ENCODE peak calls at places on chromosomes 12 and 14, in nine cellular contexts. K is MCF 10A, C is astrocyte of the spinal cord, U is WTC11, Z is WERI-Rb-1, W is lower leg skin, Y is lower lobe of right lung, J is stomach, L is fibroblast of the aortic adventitia. O is an unnamed sample.

GRCh38 chr14:92546347-92547053 is 32.9 kb downstream of the RIN3 start:
- DNase-seq in K (no peak), C (peak; percentile 43), U (no peak), Z (no peak), W (no peak), Y (no peak), J (no peak), L (no peak), O (no peak)

GRCh38 chr12:69726922-69727321 is 11.7 kb upstream of the RAB3IP start:
- DNase-seq in K (no peak), C (no peak), U (no peak), Z (no peak), W (no peak), Y (no peak), J (no peak), L (no peak), O (no peak)

GRCh38 chr14:57865066-57865449 is 834 bp downstream of the SLC35F4 start:
- DNase-seq in K (no peak), C (no peak), U (no peak), Z (no peak), W (no peak), Y (no peak), J (no peak), L (no peak), O (no peak)

GRCh38 chr12:32811686-32812392 is 56.1 kb upstream of the YARS2 start:
- DNase-seq in K (no peak), C (no peak), U (no peak), Z (no peak), W (no peak), Y (no peak), J (no peak), L (no peak), O (no peak)

GRCh38 chr14:75831971-75832370 is 149.8 kb downstream of the TGFB3 start:
- DNase-seq in K (peak; percentile 50), C (peak; percentile 54), U (no peak), Z (no peak), W (no peak), Y (no peak), J (peak; percentile 69), L (no peak), O (peak; percentile 46)

GRCh38 chr12:32197421-32197820 is 90.8 kb downstream of the BICD1 start:
- DNase-seq in K (no peak), C (no peak), U (no peak), Z (no peak), W (no peak), Y (no peak), J (no peak), L (no peak), O (no peak)

GRCh38 chr12:88390811-88391210 is 189.5 kb downstream of the KITLG start:
- DNase-seq in K (no peak), C (no peak), U (no peak), Z (no peak), W (no peak), Y (no peak), J (no peak), L (no peak), O (no peak)

GRCh38 chr14:64715628-64716412 is 11.6 kb downstream of the PLEKHG3 start:
- DNase-seq in K (no peak), C (peak; percentile 49), U (peak; percentile 66), Z (no peak), W (no peak), Y (no peak), J (peak; percentile 53), L (no peak), O (no peak)

GRCh38 chr12:64611430-64612286 is 1.4 kb downstream of the RASSF3 start:
- DNase-seq in K (peak; percentile 60), C (peak; percentile 36), U (peak; percentile 13), Z (no peak), W (peak; percentile 89), Y (peak; percentile 59), J (peak; percentile 64), L (peak; percentile 43), O (no peak)

GRCh38 chr14:55450987-55451386 is 10.6 kb upstream of the TBPL2 start:
- DNase-seq in K (no peak), C (no peak), U (no peak), Z (no peak), W (no peak), Y (no peak), J (no peak), L (no peak), O (no peak)

DNA sequence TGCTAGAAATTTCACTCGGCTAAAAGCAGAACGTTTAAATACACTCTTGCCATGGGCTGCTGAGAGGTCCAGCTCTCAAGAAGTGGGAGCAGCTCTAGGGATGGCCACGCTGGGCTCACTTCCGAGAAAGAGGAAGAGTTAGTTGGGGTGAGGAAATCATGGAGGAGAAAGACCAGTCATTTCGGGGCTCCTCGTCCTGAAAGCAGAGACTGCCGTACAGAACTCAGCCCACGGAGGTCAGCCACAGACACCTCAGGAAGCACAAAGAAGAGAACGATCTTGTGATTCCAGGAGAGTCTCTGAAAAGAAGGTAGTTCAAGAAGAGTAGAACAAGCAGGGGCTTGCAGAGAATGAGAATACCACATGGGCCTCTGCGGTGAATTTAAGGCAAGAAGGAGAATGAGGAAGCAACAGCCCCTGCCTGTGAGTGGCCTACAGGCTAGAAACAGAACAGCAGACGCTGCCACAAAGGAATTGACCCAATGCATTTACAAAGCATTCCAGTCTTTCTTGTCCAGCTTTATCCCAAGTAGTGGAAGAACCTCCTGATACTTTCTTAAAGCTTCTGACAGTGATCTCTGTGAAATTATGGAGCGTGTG is 311.9 kb downstream of the CACNA1C start:
- DNase-seq in K (no peak), C (no peak), U (no peak), Z (no peak), W (peak; percentile 69), Y (peak; percentile 59), J (no peak), L (no peak), O (peak; percentile 50)
- TF ChIP-seq CTCF in K (no peak), C (no peak), U (no peak), Z (no peak), W (no peak), Y (peak; percentile 18), J (no peak), L (no peak), O (peak; percentile 47)

DNA sequence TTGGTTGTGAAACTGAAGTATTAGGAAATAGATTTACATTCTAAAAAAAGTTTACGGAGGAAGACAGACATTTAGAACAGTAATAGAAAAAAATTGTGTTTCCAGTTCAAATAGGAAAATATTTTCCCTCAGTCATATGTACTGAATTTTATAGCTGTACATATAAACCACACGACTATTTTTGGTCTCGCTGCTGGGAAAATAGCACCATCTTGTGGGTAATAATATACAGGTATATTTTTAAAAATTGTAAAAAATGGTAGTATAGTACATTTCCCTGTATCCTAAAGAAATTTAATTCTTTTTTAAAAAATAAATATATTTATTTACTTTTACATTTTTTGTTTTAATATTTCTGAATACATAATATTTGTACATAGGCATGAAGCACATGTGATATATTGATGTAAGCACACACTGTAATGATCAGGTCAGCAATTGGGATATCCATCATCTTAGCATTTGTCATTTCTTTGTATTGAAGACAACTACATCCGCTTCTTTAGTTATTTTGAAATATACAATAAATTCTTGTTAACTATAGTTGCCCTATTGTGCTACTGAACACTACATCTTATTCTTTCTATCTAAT is 168.6 kb downstream of the ALX1 start:
- DNase-seq in K (peak; percentile 32), C (peak; percentile 32), U (no peak), Z (no peak), W (no peak), Y (no peak), J (no peak), L (peak; percentile 45), O (no peak)
- TF ChIP-seq CTCF in K (peak; percentile 43), C (peak; percentile 45), U (no peak), Z (no peak), W (no peak), Y (peak; percentile 28), J (no peak), L (peak; percentile 55), O (peak; percentile 38)

GRCh38 chr12:12266873-12267634 is at the start of gene LRP6:
- DNase-seq in K (peak; percentile 92), C (peak; percentile 97), U (peak; percentile 90), Z (peak; percentile 92), W (peak; percentile 96), Y (peak; percentile 92), J (peak; percentile 90), L (peak; percentile 96), O (no peak)
- TF ChIP-seq CTCF in K (no peak), C (no peak), U (no peak), Z (no peak), W (peak; percentile 90), Y (no peak), J (no peak), L (no peak), O (no peak)

GRCh38 chr12:6057693-6058092 is 66.8 kb downstream of the VWF start:
- DNase-seq in K (no peak), C (no peak), U (peak; percentile 78), Z (no peak), W (no peak), Y (no peak), J (no peak), L (no peak), O (no peak)
- TF ChIP-seq CTCF in K (no peak), C (no peak), U (no peak), Z (no peak), W (no peak), Y (no peak), J (no peak), L (no peak), O (no peak)

GRCh38 chr12:91695964-91696363 is 449.7 kb downstream of the BTG1 start:
- DNase-seq in K (no peak), C (no peak), U (no peak), Z (no peak), W (no peak), Y (no peak), J (no peak), L (no peak), O (no peak)
- TF ChIP-seq CTCF in K (no peak), C (no peak), U (no peak), Z (no peak), W (no peak), Y (no peak), J (no peak), L (no peak), O (no peak)

GRCh38 chr12:40107803-40108620 is 2.1 kb upstream of the SLC2A13 start:
- DNase-seq in K (no peak), C (no peak), U (no peak), Z (no peak), W (no peak), Y (peak; percentile 40), J (no peak), L (no peak), O (no peak)
- TF ChIP-seq CTCF in K (no peak), C (no peak), U (no peak), Z (no peak), W (no peak), Y (no peak), J (no peak), L (no peak), O (peak; percentile 55)

O was measured in CD14-positive monocyte.